ENCODE peak calls at places on chromosome 6, in five cellular contexts. U is neuronal stem cell, I is mesenchymal stem cell, X is trophoblast cell, C is H1. D is an unnamed sample.

GRCh38 chr6:146543940-146544661 is 468 bp downstream of the RAB32 start:
- DNase-seq in U (peak), I (peak), X (peak), C (no peak), D (peak)

GRCh38 chr6:170286246-170286933 is 4.5 kb downstream of the DLL1 start:
- DNase-seq in U (peak), I (no peak), X (no peak), C (no peak), D (no peak)

GRCh38 chr6:137588472-137588871 is 94.3 kb upstream of the OLIG3 start:
- DNase-seq in U (no peak), I (no peak), X (no peak), C (no peak), D (no peak)

GRCh38 chr6:158313989-158314388 is 1.7 kb downstream of the TULP4 start:
- DNase-seq in U (no peak), I (no peak), X (no peak), C (no peak), D (no peak)

GRCh38 chr6:84976516-84977420 is 212.4 kb upstream of the TBX18 start:
- DNase-seq in U (no peak), I (no peak), X (no peak), C (no peak), D (no peak)

GRCh38 chr6:153024401-153025017 is 22.0 kb upstream of the MTRF1L start:
- DNase-seq in U (peak), I (peak), X (peak), C (peak), D (peak)

GRCh38 chr6:131451330-131452195 is 121.5 kb upstream of the ARG1 start:
- DNase-seq in U (no peak), I (no peak), X (no peak), C (no peak), D (no peak)

GRCh38 chr6:111481836-111482235 is 1.2 kb downstream of the REV3L start:
- DNase-seq in U (no peak), I (peak), X (no peak), C (no peak), D (peak)

GRCh38 chr6:23728707-23729106 is 397.3 kb upstream of the NRSN1 start:
- DNase-seq in U (no peak), I (peak), X (peak), C (no peak), D (no peak)

GRCh38 chr6:17102258-17102870 is 514 bp downstream of the STMND1 start:
- DNase-seq in U (no peak), I (no peak), X (no peak), C (no peak), D (no peak)

GRCh38 chr6:52503853-52504777 is 72.7 kb downstream of the TRAM2 start:
- DNase-seq in U (no peak), I (peak), X (peak), C (no peak), D (peak)

GRCh38 chr6:108565893-108566292 is 5.2 kb downstream of the FOXO3 start:
- DNase-seq in U (no peak), I (peak), X (peak), C (no peak), D (peak)

GRCh38 chr6:118586741-118587485 is 38.8 kb downstream of the PLN start:
- DNase-seq in U (no peak), I (no peak), X (peak), C (no peak), D (no peak)

GRCh38 chr6:169529931-169530761 is 171.7 kb downstream of the WDR27 start:
- DNase-seq in U (no peak), I (no peak), X (no peak), C (no peak), D (peak)

GRCh38 chr6:156160788-156161150 is 616.4 kb upstream of the ARID1B start:
- DNase-seq in U (no peak), I (no peak), X (no peak), C (no peak), D (no peak)

GRCh38 chr6:146339716-146340115 is 203.9 kb upstream of the RAB32 start:
- DNase-seq in U (no peak), I (peak), X (no peak), C (no peak), D (no peak)

GRCh38 chr6:47343631-47344421 is 34.1 kb upstream of the TNFRSF21 start:
- DNase-seq in U (no peak), I (no peak), X (no peak), C (no peak), D (no peak)

GRCh38 chr6:7809346-7809745 is 83.4 kb downstream of the BMP6 start:
- DNase-seq in U (no peak), I (no peak), X (no peak), C (no peak), D (no peak)

GRCh38 chr6:52839124-52840055 is 1.2 kb downstream of the GSTA5 start:
- DNase-seq in U (peak), I (peak), X (peak), C (peak), D (peak)

GRCh38 chr6:31834367-31834703 is 6.8 kb downstream of the HSPA1B start:
- DNase-seq in U (no peak), I (peak), X (peak), C (no peak), D (peak)
- H3K23ac ChIP-seq in U (peak), I (no peak), X (no peak), C (no peak), D (peak)

DNA sequence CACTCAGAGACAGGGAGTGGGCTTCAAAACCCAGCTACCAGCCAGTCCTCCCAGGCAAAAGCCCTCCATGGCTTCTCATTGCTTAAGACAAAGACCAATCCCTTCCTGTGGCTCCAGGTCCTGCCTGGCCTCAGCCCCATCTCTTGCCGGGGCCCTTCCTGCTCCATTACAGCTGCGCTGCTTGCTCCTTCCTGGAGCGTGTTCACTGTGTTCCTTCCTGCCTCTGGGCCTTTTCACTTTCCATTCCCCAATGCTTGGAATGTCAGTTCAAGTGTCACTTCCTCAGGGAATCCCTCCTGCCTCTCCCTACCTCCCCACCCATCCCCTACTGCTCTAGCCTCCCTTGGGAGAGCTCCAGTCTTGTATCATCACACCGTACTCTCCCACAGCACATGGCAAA is 11.1 kb upstream of the ITPR3 start:
- DNase-seq in U (no peak), I (no peak), X (no peak), C (no peak), D (no peak)
- H3K14ac ChIP-seq in U (no peak), I (peak), X (no peak), C (no peak), D (peak)

GRCh38 chr6:11770546-11771466 is 7.8 kb downstream of the ADTRP start:
- DNase-seq in U (no peak), I (peak), X (peak), C (no peak), D (peak)
- H3K23ac ChIP-seq in U (no peak), I (no peak), X (no peak), C (no peak), D (peak)

GRCh38 chr6:3625161-3625979 is 126.1 kb downstream of the PXDC1 start:
- DNase-seq in U (no peak), I (no peak), X (no peak), C (no peak), D (no peak)
- H3K14ac ChIP-seq in U (no peak), I (no peak), X (no peak), C (no peak), D (no peak)

GRCh38 chr6:1067346-1067745 is 244.6 kb upstream of the FOXQ1 start:
- DNase-seq in U (no peak), I (no peak), X (peak), C (no peak), D (no peak)

GRCh38 chr6:1066449-1066848 is 245.4 kb upstream of the FOXQ1 start:
- DNase-seq in U (no peak), I (no peak), X (no peak), C (no peak), D (no peak)

GRCh38 chr6:1068068-1068467 is 243.8 kb upstream of the FOXQ1 start:
- DNase-seq in U (no peak), I (no peak), X (peak), C (no peak), D (peak)

GRCh38 chr6:1070085-1070521 is 241.8 kb upstream of the FOXQ1 start:
- DNase-seq in U (no peak), I (peak), X (no peak), C (no peak), D (peak)

GRCh38 chr6:1068905-1069304 is 243.0 kb upstream of the FOXQ1 start:
- DNase-seq in U (no peak), I (no peak), X (no peak), C (no peak), D (no peak)
- H3K23ac ChIP-seq in U (no peak), I (no peak), X (peak), C (no peak), D (peak)